ENCODE peak calls at places on chromosome 1, in eight cellular contexts. C is body of pancreas, Y is fibroblast of lung, D is heart left ventricle, B is HCT116, Q is PC-3, P is GM23248, J is iPS DF 6.9. X is an unnamed sample.

GRCh38 chr1:180358649-180359048 is 128.6 kb downstream of the LHX4 start:
- DNase-seq in C (no peak), Y (peak), D (no peak), B (no peak), Q (no peak), P (no peak), J (no peak), X (peak)

GRCh38 chr1:212655668-212656440 is 43.8 kb downstream of the BATF3 start:
- DNase-seq in C (no peak), Y (peak), D (no peak), B (peak), Q (peak), P (peak), J (no peak), X (no peak)

GRCh38 chr1:48341221-48341620 is 118.7 kb downstream of the SLC5A9 start:
- DNase-seq in C (no peak), Y (peak), D (no peak), B (no peak), Q (peak), P (peak), J (no peak), X (no peak)

GRCh38 chr1:83102630-83103071 is 896.3 kb downstream of the TTLL7 start:
- DNase-seq in C (no peak), Y (peak), D (no peak), B (no peak), Q (peak), P (no peak), J (no peak), X (peak)

GRCh38 chr1:224238212-224238611 is 55.2 kb downstream of the DEGS1 start:
- DNase-seq in C (no peak), Y (no peak), D (no peak), B (no peak), Q (no peak), P (no peak), J (no peak), X (no peak)

GRCh38 chr1:28877132-28877781 is 37.1 kb upstream of the EPB41 start:
- DNase-seq in C (peak), Y (peak), D (peak), B (peak), Q (peak), P (peak), J (peak), X (peak)

GRCh38 chr1:100440075-100440809 is 87.9 kb downstream of the CDC14A start:
- DNase-seq in C (no peak), Y (no peak), D (no peak), B (no peak), Q (no peak), P (no peak), J (no peak), X (no peak)

GRCh38 chr1:204688007-204688406 is 2.5 kb upstream of the LRRN2 start:
- DNase-seq in C (no peak), Y (no peak), D (no peak), B (no peak), Q (no peak), P (no peak), J (no peak), X (no peak)

GRCh38 chr1:166836733-166837132 is 2.5 kb upstream of the POGK start:
- DNase-seq in C (no peak), Y (peak), D (no peak), B (no peak), Q (peak), P (peak), J (no peak), X (no peak)

GRCh38 chr1:214124915-214125314 is 137.1 kb downstream of the PROX1 start:
- DNase-seq in C (no peak), Y (peak), D (no peak), B (no peak), Q (no peak), P (no peak), J (no peak), X (no peak)
- H3K27ac ChIP-seq in C (no peak), Y (no peak), D (no peak), B (no peak), Q (no peak), P (no peak), J (no peak), X (no peak)

DNA sequence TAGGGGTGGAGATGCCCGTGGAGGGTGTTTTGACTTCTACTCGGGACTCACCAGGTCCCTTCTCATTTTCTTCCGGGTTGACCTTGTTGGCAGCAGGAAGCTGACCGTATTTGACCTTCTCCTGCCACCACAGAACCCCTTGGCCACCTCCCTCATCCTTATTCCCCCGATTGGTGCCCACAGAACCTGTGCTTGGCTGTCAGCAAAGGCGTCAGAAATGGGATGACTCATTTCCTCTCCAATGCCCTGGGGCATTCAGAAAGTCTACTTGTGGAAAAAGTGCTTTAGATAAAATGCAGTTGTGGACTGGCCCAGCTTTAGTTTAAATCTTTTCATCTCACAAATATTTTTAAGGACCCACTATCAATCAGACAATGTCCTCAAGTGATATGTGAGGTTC is 221.8 kb upstream of the VAMP3 start:
- DNase-seq in C (no peak), Y (peak), D (no peak), B (peak), Q (peak), P (peak), J (no peak), X (no peak)
- H3K27ac ChIP-seq in C (no peak), Y (no peak), D (no peak), B (peak), Q (peak), P (no peak), J (no peak), X (no peak)

GRCh38 chr1:199044191-199044590 is 405.4 kb downstream of the PTPRC start:
- DNase-seq in C (no peak), Y (peak), D (no peak), B (no peak), Q (no peak), P (no peak), J (no peak), X (no peak)
- H3K27ac ChIP-seq in C (no peak), Y (no peak), D (no peak), B (no peak), Q (no peak), P (no peak), J (no peak), X (no peak)

GRCh38 chr1:198669023-198669698 is 30.3 kb downstream of the PTPRC start:
- DNase-seq in C (no peak), Y (peak), D (no peak), B (peak), Q (peak), P (peak), J (no peak), X (no peak)
- H3K27ac ChIP-seq in C (no peak), Y (peak), D (no peak), B (no peak), Q (peak), P (peak), J (no peak), X (no peak)

GRCh38 chr1:35223109-35223630 is 30.2 kb upstream of the SFPQ start:
- DNase-seq in C (no peak), Y (no peak), D (no peak), B (no peak), Q (no peak), P (peak), J (no peak), X (no peak)
- H3K27ac ChIP-seq in C (no peak), Y (no peak), D (no peak), B (no peak), Q (no peak), P (peak), J (no peak), X (no peak)